ENCODE peak calls at places on chromosomes 11 and 22, in eight cellular contexts. A is neural crest cell, J is fibroblast of mammary gland, M is foreskin fibroblast, T is progenitor cell of endocrine pancreas, H is fibroblast of lung, B is endothelial cell, E is right lobe of liver. W is an unnamed sample.

GRCh38 chr11:7651140-7651551 is 22.2 kb downstream of the CYB5R2 start:
- DNase-seq in A (no peak), J (peak; percentile 28), M (peak; percentile 58), T (no peak), H (no peak), B (no peak), E (no peak), W (no peak)

GRCh38 chr11:74819400-74819799 is 70.8 kb downstream of the RNF169 start:
- DNase-seq in A (no peak), J (no peak), M (peak; percentile 61), T (no peak), H (peak; percentile 48), B (no peak), E (no peak), W (no peak)

GRCh38 chr11:29300441-29300840 is 716.4 kb downstream of the KCNA4 start:
- DNase-seq in A (no peak), J (peak; percentile 74), M (peak; percentile 74), T (no peak), H (peak; percentile 97), B (no peak), E (no peak), W (no peak)

GRCh38 chr22:37298748-37299495 is 16.6 kb downstream of the CYTH4 start:
- DNase-seq in A (no peak), J (no peak), M (no peak), T (no peak), H (no peak), B (no peak), E (no peak), W (no peak)

GRCh38 chr22:41417622-41418390 is 28.8 kb downstream of the TOB2 start:
- DNase-seq in A (no peak), J (no peak), M (peak; percentile 63), T (no peak), H (peak; percentile 11), B (no peak), E (peak; percentile 98), W (no peak)

GRCh38 chr11:65502852-65503603 is 4.2 kb downstream of the MALAT1 start:
- DNase-seq in A (no peak), J (peak; percentile 60), M (peak; percentile 45), T (no peak), H (peak; percentile 39), B (no peak), E (peak; percentile 9), W (no peak)

GRCh38 chr11:69403556-69404215 is 77.8 kb upstream of the LINC01488 start:
- DNase-seq in A (no peak), J (peak; percentile 34), M (peak; percentile 71), T (no peak), H (peak; percentile 52), B (no peak), E (no peak), W (no peak)

GRCh38 chr22:18994780-18995711 is 59.0 kb upstream of the PRODH start:
- DNase-seq in A (no peak), J (no peak), M (no peak), T (no peak), H (no peak), B (no peak), E (no peak), W (peak; percentile 38)

GRCh38 chr11:76159983-76160661 is 46.2 kb downstream of the WNT11 start:
- DNase-seq in A (no peak), J (no peak), M (no peak), T (no peak), H (no peak), B (no peak), E (peak; percentile 27), W (no peak)

GRCh38 chr22:36258750-36259619 is 6.1 kb downstream of the APOL1 start:
- DNase-seq in A (peak; percentile 26), J (peak; percentile 49), M (no peak), T (no peak), H (peak; percentile 53), B (peak; percentile 69), E (no peak), W (peak; percentile 52)

GRCh38 chr11:61281581-61282250 is 13.4 kb downstream of the VWCE start:
- DNase-seq in A (peak; percentile 56), J (no peak), M (peak; percentile 57), T (peak; percentile 39), H (peak; percentile 22), B (peak; percentile 82), E (no peak), W (peak; percentile 91)

GRCh38 chr11:68116126-68116525 is 5.1 kb downstream of the CHKA start:
- DNase-seq in A (no peak), J (no peak), M (no peak), T (no peak), H (no peak), B (no peak), E (no peak), W (no peak)

GRCh38 chr11:62555464-62556092 is 9.0 kb upstream of the AHNAK start:
- DNase-seq in A (no peak), J (peak; percentile 67), M (peak; percentile 57), T (no peak), H (peak; percentile 48), B (no peak), E (peak; percentile 52), W (no peak)

GRCh38 chr11:35121326-35121865 is 17.6 kb upstream of the CD44 start:
- DNase-seq in A (no peak), J (no peak), M (no peak), T (no peak), H (no peak), B (no peak), E (no peak), W (no peak)

GRCh38 chr11:95512177-95512576 is 277.4 kb downstream of the FAM76B start:
- DNase-seq in A (no peak), J (peak; percentile 99), M (peak; percentile 93), T (no peak), H (peak; percentile 93), B (no peak), E (no peak), W (no peak)

GRCh38 chr11:115476463-115477286 is 27.5 kb downstream of the CADM1 start:
- DNase-seq in A (no peak), J (no peak), M (no peak), T (no peak), H (no peak), B (no peak), E (no peak), W (no peak)

GRCh38 chr22:48760481-48761238 is 1067.0 kb downstream of the BRD1 start:
- DNase-seq in A (peak; percentile 0), J (no peak), M (no peak), T (peak; percentile 4), H (no peak), B (peak; percentile 2), E (peak; percentile 24), W (no peak)

GRCh38 chr22:50327711-50328019 is 853 bp upstream of the DENND6B start:
- DNase-seq in A (no peak), J (no peak), M (no peak), T (no peak), H (no peak), B (no peak), E (no peak), W (no peak)

GRCh38 chr22:35312198-35313059 is 12.7 kb downstream of the TOM1 start:
- DNase-seq in A (no peak), J (peak; percentile 69), M (peak; percentile 74), T (no peak), H (peak; percentile 81), B (no peak), E (peak; percentile 78), W (no peak)

GRCh38 chr11:8545698-8546366 is 48.2 kb downstream of the STK33 start:
- DNase-seq in A (no peak), J (no peak), M (no peak), T (no peak), H (no peak), B (no peak), E (no peak), W (no peak)

GRCh38 chr11:65181569-65182257 is at the start of gene CAPN1:
- DNase-seq in A (peak; percentile 35), J (peak; percentile 80), M (peak; percentile 96), T (peak; percentile 35), H (peak; percentile 90), B (peak; percentile 41), E (peak; percentile 84), W (peak; percentile 55)

DNA sequence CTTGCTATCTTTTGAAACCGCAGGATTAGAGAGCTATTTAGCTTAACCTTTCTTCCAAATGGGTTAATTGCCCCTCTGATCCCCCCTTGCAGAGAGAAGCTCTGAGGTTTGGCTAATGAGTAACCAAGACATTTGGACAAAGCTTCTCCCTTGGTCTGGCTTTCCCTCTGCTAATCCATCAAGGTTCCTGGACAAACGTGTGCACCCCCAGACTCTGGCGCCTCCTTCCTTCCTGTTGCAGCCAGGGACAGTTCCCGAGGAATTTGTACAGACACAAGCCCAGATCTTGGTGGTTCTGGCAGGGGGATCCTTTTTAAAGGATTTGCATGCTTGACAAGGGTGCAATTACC is 1.6 kb downstream of the KIAA1671 start:
- DNase-seq in A (no peak), J (no peak), M (no peak), T (no peak), H (peak; percentile 38), B (no peak), E (no peak), W (no peak)
- TF ChIP-seq CTCF in A (no peak), J (no peak), M (no peak), T (no peak), H (no peak), B (no peak), E (no peak), W (no peak)

DNA sequence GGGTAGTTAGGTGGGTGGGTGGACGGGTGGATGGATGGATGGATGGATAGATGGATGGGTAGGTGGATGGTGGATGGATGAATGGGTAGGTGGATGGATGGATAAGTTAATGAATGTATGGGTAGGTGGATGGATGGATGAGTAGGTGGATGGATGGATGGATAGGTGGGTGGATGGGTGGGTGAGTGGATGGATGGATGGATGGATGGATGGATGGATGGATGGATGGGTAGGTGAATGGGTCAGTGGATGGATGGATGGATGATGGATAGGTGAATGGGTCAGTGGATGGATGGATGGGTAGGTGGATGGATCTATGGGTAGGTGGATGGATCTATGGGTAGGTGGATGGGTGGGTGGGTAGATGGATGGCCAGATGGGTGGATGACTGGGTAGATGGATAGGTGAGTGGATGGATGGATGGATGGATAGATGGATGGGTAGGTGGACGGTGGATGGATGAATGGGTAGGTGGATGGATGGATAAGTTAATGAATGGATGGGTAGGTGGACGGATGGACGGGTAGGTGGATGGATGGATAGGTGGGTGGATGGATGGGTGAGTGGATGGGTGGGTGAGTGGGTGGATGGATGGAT is 41.5 kb upstream of the RTL6 start:
- DNase-seq in A (no peak), J (no peak), M (no peak), T (no peak), H (no peak), B (no peak), E (no peak), W (no peak)
- TF ChIP-seq CTCF in A (no peak), J (no peak), M (no peak), T (no peak), H (no peak), B (no peak), E (no peak), W (no peak)

DNA sequence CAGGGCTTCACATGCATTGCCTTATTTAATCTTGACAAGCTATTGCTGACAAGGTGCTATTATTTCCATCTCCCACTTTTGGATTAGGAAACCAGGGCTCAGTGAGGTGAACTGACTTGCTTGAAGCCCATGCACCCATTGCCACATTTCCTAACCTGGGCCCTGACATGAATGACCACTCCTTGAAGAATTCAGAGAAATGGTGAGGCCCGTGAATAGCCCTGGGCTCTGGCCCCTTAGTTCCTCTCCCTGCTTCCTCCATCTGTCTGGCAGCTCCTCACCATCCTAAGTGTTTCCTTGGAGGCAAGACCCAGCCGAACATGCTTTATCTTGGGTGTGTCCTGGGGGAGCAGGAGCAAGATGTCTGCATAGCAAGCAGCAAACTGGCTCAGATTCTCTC is 56.1 kb upstream of the NECTIN1 start:
- DNase-seq in A (no peak), J (no peak), M (no peak), T (no peak), H (no peak), B (no peak), E (peak; percentile 11), W (no peak)
- TF ChIP-seq CTCF in A (no peak), J (no peak), M (no peak), T (no peak), H (no peak), B (no peak), E (no peak), W (no peak)

GRCh38 chr11:128888034-128888985 is 2.8 kb upstream of the KCNJ5 start:
- DNase-seq in A (no peak), J (no peak), M (no peak), T (no peak), H (no peak), B (no peak), E (no peak), W (no peak)
- TF ChIP-seq CTCF in A (no peak), J (no peak), M (no peak), T (peak; percentile 28), H (no peak), B (peak; percentile 13), E (no peak), W (no peak)